ENCODE peak calls at places on chromosomes 4 and X, in six cellular contexts. One of them, this sample, is unnamed.

GRCh38 chrX:1165535-1166196 is 46.8 kb downstream of the CRLF2 start:
- DNase-seq in IMR-90: no peak
- DNase-seq in A172: no peak
- DNase-seq in SK-N-SH: no peak
- DNase-seq in tibial artery: peak
- DNase-seq in retina: peak
- DNase-seq in this sample: no peak

GRCh38 chr4:98113005-98113404 is 30.3 kb downstream of the STPG2 start:
- DNase-seq in tibial artery: no peak
- DNase-seq in A172: peak
- DNase-seq in retina: peak
- DNase-seq in IMR-90: peak
- DNase-seq in SK-N-SH: no peak
- DNase-seq in this sample: no peak

GRCh38 chrX:8988456-8988855 is 45.5 kb downstream of the FAM9B start:
- DNase-seq in A172: peak
- DNase-seq in retina: no peak
- DNase-seq in tibial artery: peak
- DNase-seq in SK-N-SH: no peak
- DNase-seq in IMR-90: peak
- DNase-seq in this sample: no peak

GRCh38 chrX:26192204-26192603 is at the start of gene MAGEB6:
- DNase-seq in tibial artery: no peak
- DNase-seq in SK-N-SH: no peak
- DNase-seq in A172: no peak
- DNase-seq in retina: no peak
- DNase-seq in IMR-90: no peak
- DNase-seq in this sample: no peak

GRCh38 chr4:162506253-162506652 is 342.5 kb upstream of the FSTL5 start:
- DNase-seq in A172: peak
- DNase-seq in IMR-90: no peak
- DNase-seq in tibial artery: no peak
- DNase-seq in retina: no peak
- DNase-seq in SK-N-SH: no peak
- DNase-seq in this sample: no peak

GRCh38 chr4:128823025-128823661 is 13.6 kb downstream of the JADE1 start:
- DNase-seq in tibial artery: no peak
- DNase-seq in retina: no peak
- DNase-seq in IMR-90: peak
- DNase-seq in SK-N-SH: no peak
- DNase-seq in A172: peak
- DNase-seq in this sample: no peak

GRCh38 chrX:7261672-7262332 is 113.8 kb upstream of the PUDP start:
- DNase-seq in IMR-90: no peak
- DNase-seq in tibial artery: no peak
- DNase-seq in A172: no peak
- DNase-seq in SK-N-SH: no peak
- DNase-seq in retina: no peak
- DNase-seq in this sample: no peak

GRCh38 chr4:41727861-41728570 is 20.5 kb downstream of the PHOX2B start:
- DNase-seq in retina: no peak
- DNase-seq in tibial artery: no peak
- DNase-seq in SK-N-SH: no peak
- DNase-seq in A172: no peak
- DNase-seq in IMR-90: no peak
- DNase-seq in this sample: no peak

GRCh38 chrX:95332530-95332929 is 1352.1 kb upstream of the DIAPH2 start:
- DNase-seq in IMR-90: no peak
- DNase-seq in tibial artery: no peak
- DNase-seq in A172: no peak
- DNase-seq in retina: no peak
- DNase-seq in SK-N-SH: no peak
- DNase-seq in this sample: no peak

GRCh38 chr4:87880106-87880505 is 47.3 kb downstream of the MEPE start:
- DNase-seq in SK-N-SH: no peak
- DNase-seq in retina: no peak
- DNase-seq in IMR-90: no peak
- DNase-seq in tibial artery: no peak
- DNase-seq in A172: no peak
- DNase-seq in this sample: no peak

GRCh38 chr4:7266525-7267292 is 74.4 kb downstream of the SORCS2 start:
- DNase-seq in retina: no peak
- DNase-seq in tibial artery: no peak
- DNase-seq in A172: peak
- DNase-seq in IMR-90: peak
- DNase-seq in SK-N-SH: no peak
- DNase-seq in this sample: no peak

GRCh38 chr4:152052431-152053057 is 291.7 kb upstream of the GATB start:
- DNase-seq in tibial artery: no peak
- DNase-seq in retina: no peak
- DNase-seq in SK-N-SH: no peak
- DNase-seq in A172: peak
- DNase-seq in IMR-90: peak
- DNase-seq in this sample: no peak

GRCh38 chr4:99610605-99611172 is 36.1 kb downstream of the MTTP start:
- DNase-seq in retina: no peak
- DNase-seq in SK-N-SH: no peak
- DNase-seq in IMR-90: no peak
- DNase-seq in A172: no peak
- DNase-seq in tibial artery: peak
- DNase-seq in this sample: no peak

GRCh38 chr4:145956288-145956890 is 17.8 kb upstream of the ZNF827 start:
- DNase-seq in SK-N-SH: peak
- DNase-seq in tibial artery: no peak
- DNase-seq in IMR-90: peak
- DNase-seq in A172: peak
- DNase-seq in retina: peak
- DNase-seq in this sample: no peak

GRCh38 chr4:17773125-17773698 is 8.2 kb downstream of the FAM184B start:
- DNase-seq in retina: peak
- DNase-seq in tibial artery: no peak
- DNase-seq in SK-N-SH: no peak
- DNase-seq in A172: no peak
- DNase-seq in IMR-90: no peak
- DNase-seq in this sample: no peak

GRCh38 chr4:52704676-52705075 is 45.6 kb upstream of the USP46 start:
- DNase-seq in retina: no peak
- DNase-seq in SK-N-SH: no peak
- DNase-seq in tibial artery: no peak
- DNase-seq in IMR-90: no peak
- DNase-seq in A172: no peak
- DNase-seq in this sample: no peak

GRCh38 chr4:140271553-140271952 is 101.9 kb upstream of the SCOC start:
- DNase-seq in retina: no peak
- DNase-seq in SK-N-SH: no peak
- DNase-seq in A172: no peak
- DNase-seq in IMR-90: no peak
- DNase-seq in tibial artery: no peak
- DNase-seq in this sample: no peak

This sample was measured in T follicular helper cell.